ENCODE peak calls at places on chromosomes 3 and 15, in six cellular contexts. R, S, U, N, C and H are unnamed samples.

GRCh38 chr3:51436998-51437639 is 46.0 kb downstream of the RBM15B start:
- DNase-seq in R (no peak), S (peak; percentile 64), U (no peak), N (no peak), C (no peak), H (no peak)

GRCh38 chr3:63349583-63350177 is 71.6 kb downstream of the SYNPR start:
- DNase-seq in R (peak; percentile 71), S (peak; percentile 39), U (peak; percentile 14), N (peak; percentile 29), C (peak; percentile 70), H (no peak)

GRCh38 chr15:95362306-95362705 is 968.2 kb upstream of the NR2F2 start:
- DNase-seq in R (no peak), S (no peak), U (no peak), N (no peak), C (no peak), H (no peak)

GRCh38 chr15:97904196-97904572 is 56.3 kb upstream of the ARRDC4 start:
- DNase-seq in R (peak; percentile 84), S (peak; percentile 67), U (peak; percentile 63), N (peak; percentile 75), C (peak; percentile 80), H (peak; percentile 10)

GRCh38 chr15:93451265-93451664 is 362.3 kb upstream of the RGMA start:
- DNase-seq in R (no peak), S (no peak), U (no peak), N (no peak), C (no peak), H (no peak)

GRCh38 chr3:109396811-109397210 is 59.5 kb upstream of the DPPA4 start:
- DNase-seq in R (no peak), S (no peak), U (no peak), N (no peak), C (no peak), H (no peak)

GRCh38 chr3:124752051-124752450 is 21.8 kb downstream of the UMPS start:
- DNase-seq in R (no peak), S (no peak), U (no peak), N (no peak), C (no peak), H (no peak)

GRCh38 chr3:191919627-191920026 is 458.7 kb downstream of the PYDC2 start:
- DNase-seq in R (no peak), S (no peak), U (no peak), N (no peak), C (no peak), H (no peak)

GRCh38 chr3:120741837-120742197 is 499 bp downstream of the RABL3 start:
- DNase-seq in R (no peak), S (no peak), U (no peak), N (no peak), C (no peak), H (no peak)

GRCh38 chr3:149395107-149396089 is 17.9 kb upstream of the TM4SF1 start:
- DNase-seq in R (peak; percentile 64), S (no peak), U (peak; percentile 65), N (no peak), C (no peak), H (no peak)

GRCh38 chr3:195690951-195691350 is 29.8 kb upstream of the MUC20 start:
- DNase-seq in R (no peak), S (no peak), U (no peak), N (no peak), C (no peak), H (no peak)

GRCh38 chr3:37768107-37768809 is 93.4 kb upstream of the CTDSPL start:
- DNase-seq in R (peak; percentile 88), S (no peak), U (no peak), N (no peak), C (no peak), H (peak; percentile 41)

GRCh38 chr3:71536376-71536965 is 47.1 kb downstream of the FOXP1 start:
- DNase-seq in R (no peak), S (peak; percentile 51), U (no peak), N (no peak), C (no peak), H (no peak)

GRCh38 chr3:112605285-112605684 is 35.7 kb downstream of the CCDC80 start:
- DNase-seq in R (no peak), S (peak; percentile 22), U (peak; percentile 8), N (no peak), C (no peak), H (peak; percentile 54)

GRCh38 chr3:125585595-125586223 is 9.6 kb downstream of the OSBPL11 start:
- DNase-seq in R (peak; percentile 71), S (peak; percentile 37), U (peak; percentile 63), N (peak; percentile 56), C (peak; percentile 80), H (no peak)

GRCh38 chr3:155979746-155980145 is 109.3 kb downstream of the GMPS start:
- DNase-seq in R (no peak), S (peak; percentile 23), U (no peak), N (no peak), C (no peak), H (no peak)

GRCh38 chr15:59410448-59410896 is 27.5 kb upstream of the FAM81A start:
- DNase-seq in R (peak; percentile 18), S (no peak), U (no peak), N (no peak), C (peak; percentile 58), H (peak; percentile 86)

GRCh38 chr15:75171408-75171807 is 30.3 kb upstream of the C15orf39 start:
- DNase-seq in R (no peak), S (peak; percentile 91), U (no peak), N (no peak), C (peak; percentile 44), H (no peak)

GRCh38 chr15:75174102-75174501 is 27.6 kb upstream of the C15orf39 start:
- DNase-seq in R (no peak), S (no peak), U (no peak), N (no peak), C (no peak), H (no peak)

GRCh38 chr15:75170203-75170602 is 31.5 kb upstream of the C15orf39 start:
- DNase-seq in R (no peak), S (no peak), U (no peak), N (no peak), C (no peak), H (no peak)

GRCh38 chr15:75170711-75171341 is 30.9 kb upstream of the C15orf39 start:
- DNase-seq in R (peak; percentile 29), S (peak; percentile 82), U (peak; percentile 53), N (no peak), C (peak; percentile 39), H (no peak)

DNA sequence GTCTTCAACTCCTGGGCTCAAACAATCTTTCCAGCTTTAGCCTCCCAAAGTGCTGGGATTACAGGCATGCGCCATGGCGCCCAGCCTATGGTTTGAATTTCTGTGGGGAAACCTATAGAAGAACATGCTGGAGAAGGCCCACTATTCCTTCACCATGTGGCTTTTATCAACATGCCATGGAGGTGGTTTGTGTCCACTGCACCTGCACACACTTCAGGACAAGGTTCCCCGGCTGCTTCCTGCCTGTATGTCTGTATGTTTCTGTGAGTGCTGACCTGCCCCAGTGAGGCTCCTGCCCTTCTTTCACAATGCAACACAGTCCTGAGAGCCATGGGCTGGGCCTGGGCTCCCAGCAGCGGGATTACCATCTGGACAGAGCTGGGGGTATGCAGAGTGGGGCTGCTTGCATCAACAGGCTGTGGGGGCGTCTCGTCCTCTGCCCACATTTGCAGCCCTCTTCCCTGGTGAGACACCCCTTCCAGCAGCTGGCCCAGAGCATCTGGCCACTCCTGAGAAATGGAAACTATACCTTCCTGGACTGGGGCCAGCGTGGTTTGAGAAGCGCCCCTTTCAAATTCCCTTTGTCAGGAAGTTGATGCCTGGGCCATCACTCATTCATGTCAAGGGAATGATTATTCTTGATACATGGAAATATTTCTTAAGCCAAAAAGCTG is 29.4 kb upstream of the C15orf39 start:
- DNase-seq in R (no peak), S (no peak), U (no peak), N (no peak), C (peak; percentile 38), H (no peak)
- TF ChIP-seq CTCF in R (no peak), S (no peak), U (no peak), N (no peak), C (no peak), H (no peak)

GRCh38 chr3:188283347-188283746 is 129.4 kb downstream of the LPP start:
- DNase-seq in R (peak; percentile 63), S (no peak), U (no peak), N (no peak), C (peak; percentile 67), H (no peak)
- H3K36me3 ChIP-seq in R (no peaks in the 10 kb centered on the region), S (no peaks in the 10 kb centered on the region), U (no peaks in the 10 kb centered on the region), N (no peaks in the 10 kb centered on the region), C (no peaks in the 10 kb centered on the region), H (peaks cover 1% of the 10 kb centered on the region)

GRCh38 chr3:123444023-123444422 is 4.9 kb downstream of the ADCY5 start:
- DNase-seq in R (no peak), S (no peak), U (peak; percentile 48), N (no peak), C (no peak), H (no peak)
- H3K27me3 ChIP-seq in R (peaks cover 9% of the 10 kb centered on the region), S (peaks cover 21% of the 10 kb centered on the region), U (no peaks in the 10 kb centered on the region), N (peaks cover 15% of the 10 kb centered on the region), C (no peaks in the 10 kb centered on the region), H (peaks cover 40% of the 10 kb centered on the region)

GRCh38 chr3:105691633-105692032 is 177.2 kb downstream of the CBLB start:
- DNase-seq in R (no peak), S (no peak), U (no peak), N (no peak), C (no peak), H (no peak)

GRCh38 chr3:105688821-105689220 is 180.0 kb downstream of the CBLB start:
- DNase-seq in R (no peak), S (no peak), U (no peak), N (no peak), C (no peak), H (no peak)

GRCh38 chr3:105691053-105691452 is 177.8 kb downstream of the CBLB start:
- DNase-seq in R (no peak), S (no peak), U (no peak), N (no peak), C (no peak), H (no peak)

GRCh38 chr3:105686324-105686897 is 182.4 kb downstream of the CBLB start:
- DNase-seq in R (no peak), S (no peak), U (no peak), N (no peak), C (no peak), H (no peak)
- TF ChIP-seq CTCF in R (peak; percentile 85), S (peak; percentile 76), U (peak; percentile 85), N (peak; percentile 85), C (peak; percentile 67), H (peak; percentile 62)